ENCODE peak calls at places on chromosomes 5 and 9, in six cellular contexts. M, V, E, G, T and C are unnamed samples. For H3K36me3, the result is how much of the 10 kb centered on the place peaks cover.

GRCh38 chr5:103035701-103036100 is 84.2 kb downstream of the GIN1 start:
- DNase-seq in T (no peak), E (no peak), M (no peak), G (no peak), V (no peak), C (no peak)

GRCh38 chr9:4768681-4769080 is 24.1 kb upstream of the RCL1 start:
- DNase-seq in T (no peak), M (no peak), G (no peak), V (no peak), E (no peak), C (no peak)

GRCh38 chr9:78383130-78383529 is 86.2 kb downstream of the PSAT1 start:
- DNase-seq in E (no peak), M (peak), T (no peak), V (no peak), G (no peak), C (no peak)

GRCh38 chr5:179769276-179769675 is 24.5 kb upstream of the LTC4S start:
- DNase-seq in T (no peak), V (no peak), G (no peak), E (no peak), M (no peak), C (no peak)

GRCh38 chr5:1781107-1781506 is 18.5 kb downstream of the MRPL36 start:
- DNase-seq in M (no peak), T (no peak), G (no peak), V (no peak), E (no peak), C (no peak)

GRCh38 chr9:109775516-109775915 is 4.5 kb upstream of the PALM2AKAP2 start:
- DNase-seq in T (no peak), G (no peak), M (peak), E (no peak), V (no peak), C (no peak)

GRCh38 chr5:142215915-142216681 is 107.5 kb downstream of the NDFIP1 start:
- DNase-seq in M (peak), G (peak), V (peak), T (no peak), E (no peak), C (peak)

GRCh38 chr5:176601901-176602300 is 8.1 kb downstream of the GPRIN1 start:
- DNase-seq in V (no peak), G (no peak), T (no peak), E (no peak), M (no peak), C (no peak)

GRCh38 chr5:39503148-39503547 is 78.4 kb upstream of the DAB2 start:
- DNase-seq in V (peak), E (no peak), G (no peak), T (no peak), M (peak), C (no peak)

GRCh38 chr5:103375356-103375755 is 116.8 kb downstream of the MACIR start:
- DNase-seq in E (no peak), G (no peak), V (no peak), T (no peak), M (peak), C (peak)

GRCh38 chr9:14097215-14097614 is 216.7 kb downstream of the NFIB start:
- DNase-seq in V (peak), T (no peak), G (no peak), E (peak), M (peak), C (peak)

GRCh38 chr5:4027335-4027734 is 431.7 kb downstream of the IRX1 start:
- DNase-seq in M (peak), T (no peak), G (no peak), E (no peak), V (no peak), C (no peak)

GRCh38 chr9:106449528-106449927 is 413.4 kb upstream of the ZNF462 start:
- DNase-seq in T (no peak), G (no peak), M (no peak), V (no peak), E (no peak), C (no peak)

GRCh38 chr5:142014911-142015584 is 2.2 kb upstream of the GNPDA1 start:
- DNase-seq in V (peak), T (no peak), M (peak), G (peak), E (peak), C (peak)

GRCh38 chr9:19552693-19553092 is 143.9 kb downstream of the ACER2 start:
- DNase-seq in E (no peak), T (no peak), M (no peak), V (no peak), G (no peak), C (no peak)

GRCh38 chr9:127815512-127816361 is 13.1 kb downstream of the FPGS start:
- DNase-seq in V (no peak), T (no peak), E (no peak), G (no peak), M (no peak), C (no peak)

GRCh38 chr5:90055831-90056328 is 353.7 kb downstream of the CETN3 start:
- DNase-seq in M (peak), T (no peak), E (peak), G (peak), V (no peak), C (peak)

GRCh38 chr9:123637596-123637939 is 281.6 kb downstream of the CRB2 start:
- DNase-seq in V (no peak), E (no peak), M (peak), T (no peak), G (no peak), C (no peak)

GRCh38 chr9:23630488-23630887 is 195.6 kb downstream of the ELAVL2 start:
- DNase-seq in E (no peak), G (no peak), T (no peak), V (no peak), M (no peak), C (no peak)

GRCh38 chr9:7770102-7770501 is 29.5 kb downstream of the DMAC1 start:
- DNase-seq in G (no peak), E (no peak), T (no peak), M (no peak), V (no peak), C (no peak)

GRCh38 chr9:14286121-14286520 is 27.8 kb downstream of the NFIB start:
- DNase-seq in G (no peak), E (no peak), M (no peak), T (no peak), V (no peak), C (no peak)

GRCh38 chr5:9094582-9094981 is 451.3 kb downstream of the SEMA5A start:
- DNase-seq in M (peak), T (no peak), G (no peak), V (no peak), E (no peak), C (no peak)

GRCh38 chr9:20684865-20685696 is 1.0 kb downstream of the FOCAD start:
- DNase-seq in G (no peak), T (no peak), E (no peak), V (no peak), M (peak), C (no peak)

GRCh38 chr9:128118472-128118857 is 9.1 kb downstream of the PTGES2 start:
- DNase-seq in E (no peak), M (no peak), T (no peak), G (no peak), V (no peak), C (no peak)

GRCh38 chr9:134396258-134396742 is 70.0 kb downstream of the RXRA start:
- DNase-seq in V (no peak), G (no peak), E (no peak), T (peak), M (no peak), C (no peak)

GRCh38 chr5:122924203-122924602 is 78.8 kb downstream of the SNX24 start:
- DNase-seq in V (no peak), M (peak), E (no peak), T (no peak), G (no peak), C (no peak)

GRCh38 chr9:19358691-19359090 is 21.3 kb downstream of the RPS6 start:
- DNase-seq in E (no peak), M (no peak), V (no peak), G (no peak), T (no peak), C (no peak)

GRCh38 chr5:177402271-177403043 is 2.0 kb upstream of the PFN3 start:
- DNase-seq in T (no peak), M (peak), V (peak), G (no peak), E (peak), C (no peak)

GRCh38 chr5:54090495-54091084 is 219.8 kb downstream of the ARL15 start:
- DNase-seq in V (no peak), T (no peak), M (peak), G (no peak), E (peak), C (peak)

GRCh38 chr9:115300896-115301295 is 182.9 kb upstream of the TNC start:
- DNase-seq in V (no peak), G (no peak), E (no peak), M (no peak), T (no peak), C (no peak)

GRCh38 chr5:151449836-151450235 is 2.4 kb downstream of the SLC36A1 start:
- DNase-seq in T (no peak), M (no peak), E (no peak), V (no peak), G (no peak), C (no peak)

GRCh38 chr5:155053482-155053881 is 39.9 kb downstream of the KIF4B start:
- DNase-seq in G (no peak), T (no peak), M (no peak), V (no peak), E (peak), C (no peak)

GRCh38 chr9:114953917-114954316 is 23.5 kb upstream of the TNFSF8 start:
- DNase-seq in G (no peak), E (no peak), T (no peak), M (peak), V (peak), C (peak)

GRCh38 chr9:13520069-13520468 is 240.6 kb upstream of the MPDZ start:
- DNase-seq in T (no peak), M (peak), G (no peak), E (no peak), V (no peak), C (no peak)

GRCh38 chr5:134086943-134087305 is 27.6 kb upstream of the TCF7 start:
- DNase-seq in G (no peak), E (no peak), T (no peak), V (no peak), M (no peak), C (no peak)

GRCh38 chr5:94024625-94025024 is 283.2 kb upstream of the POU5F2 start:
- DNase-seq in T (no peak), G (no peak), M (no peak), V (no peak), E (no peak), C (no peak)

GRCh38 chr5:152547202-152547601 is 142.1 kb upstream of the NMUR2 start:
- DNase-seq in M (no peak), G (no peak), E (no peak), V (no peak), T (no peak), C (no peak)

GRCh38 chr9:85505612-85506011 is 236.1 kb downstream of the AGTPBP1 start:
- DNase-seq in V (no peak), M (no peak), E (no peak), G (no peak), T (no peak), C (no peak)

DNA sequence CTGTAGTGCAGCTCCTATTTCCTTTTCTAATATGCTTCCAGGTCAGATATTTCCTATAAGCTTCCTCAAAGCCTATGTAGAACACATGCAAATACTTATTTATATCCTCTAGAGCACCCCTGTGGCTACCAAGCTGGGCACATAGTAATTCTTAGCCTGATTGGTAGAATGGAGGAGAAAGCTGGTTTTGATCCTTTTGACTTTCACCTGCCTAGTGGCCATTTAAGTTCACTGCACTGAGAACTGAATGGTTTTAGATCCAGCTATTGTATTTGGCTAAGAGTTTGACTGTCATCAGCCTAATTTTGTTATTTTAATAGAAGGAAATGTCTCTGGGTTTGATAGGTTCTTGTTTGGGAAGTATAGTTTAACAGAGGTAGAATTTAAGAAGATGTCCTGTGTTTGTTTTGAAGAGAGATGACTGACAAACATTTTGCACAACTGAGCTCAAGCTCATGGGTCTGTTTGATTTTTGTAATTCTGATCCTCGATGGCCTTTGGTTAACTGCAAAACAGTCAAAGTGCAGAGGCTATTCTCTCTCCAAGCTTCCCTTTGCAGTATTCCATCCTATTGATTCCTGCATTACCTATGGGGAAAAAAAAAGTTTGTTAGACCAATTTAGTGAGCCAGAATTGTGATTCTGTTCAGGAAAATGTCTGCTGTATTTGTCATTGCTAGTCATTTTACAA is 85.4 kb downstream of the KCNN2 start:
- DNase-seq in E (peak), T (no peak), M (no peak), V (no peak), G (no peak), C (no peak)
- TF ChIP-seq CTCF in E (peak), T (peak), M (peak), V (no peak), G (peak), C (peak)

GRCh38 chr9:126471084-126471611 is 142.6 kb upstream of the LMX1B start:
- DNase-seq in M (peak), G (no peak), T (peak), E (no peak), V (peak), C (no peak)
- H3K4me3 ChIP-seq in M (no peak), G (no peak), T (no peak), E (no peak), V (no peak), C (no peak)

DNA sequence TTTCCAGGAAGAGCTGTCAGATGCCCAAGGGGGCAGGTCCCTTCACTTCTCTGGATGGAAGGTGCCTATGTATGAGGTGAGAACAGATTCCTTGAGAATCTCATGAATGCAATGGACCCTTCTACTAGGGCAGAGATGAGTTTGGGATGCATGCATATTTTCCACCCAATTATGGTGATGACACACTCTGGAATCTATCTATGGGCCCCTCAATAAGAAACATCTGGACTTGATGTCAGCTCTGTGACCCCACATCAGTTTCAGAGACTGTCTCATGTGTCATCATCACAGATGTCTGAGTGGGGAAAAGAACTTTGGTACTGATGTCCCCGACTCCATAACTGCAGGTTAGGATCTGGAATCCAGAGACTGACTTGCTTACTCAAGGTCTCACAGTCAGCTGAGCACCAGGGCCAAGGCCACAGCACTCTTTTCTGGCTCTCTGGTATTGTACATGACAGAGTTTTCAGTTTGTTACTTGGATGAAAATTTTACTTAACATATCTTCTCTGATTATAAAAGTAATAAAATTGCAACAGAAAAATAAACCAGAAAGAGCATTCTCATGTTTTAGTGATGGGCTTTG is 177.0 kb downstream of the DCP2 start:
- DNase-seq in E (no peak), G (no peak), T (no peak), M (no peak), V (no peak), C (no peak)
- H3K36me3 ChIP-seq in E (under half), G (under half), T (under half), M (under half), V (under half), C (under half)

DNA sequence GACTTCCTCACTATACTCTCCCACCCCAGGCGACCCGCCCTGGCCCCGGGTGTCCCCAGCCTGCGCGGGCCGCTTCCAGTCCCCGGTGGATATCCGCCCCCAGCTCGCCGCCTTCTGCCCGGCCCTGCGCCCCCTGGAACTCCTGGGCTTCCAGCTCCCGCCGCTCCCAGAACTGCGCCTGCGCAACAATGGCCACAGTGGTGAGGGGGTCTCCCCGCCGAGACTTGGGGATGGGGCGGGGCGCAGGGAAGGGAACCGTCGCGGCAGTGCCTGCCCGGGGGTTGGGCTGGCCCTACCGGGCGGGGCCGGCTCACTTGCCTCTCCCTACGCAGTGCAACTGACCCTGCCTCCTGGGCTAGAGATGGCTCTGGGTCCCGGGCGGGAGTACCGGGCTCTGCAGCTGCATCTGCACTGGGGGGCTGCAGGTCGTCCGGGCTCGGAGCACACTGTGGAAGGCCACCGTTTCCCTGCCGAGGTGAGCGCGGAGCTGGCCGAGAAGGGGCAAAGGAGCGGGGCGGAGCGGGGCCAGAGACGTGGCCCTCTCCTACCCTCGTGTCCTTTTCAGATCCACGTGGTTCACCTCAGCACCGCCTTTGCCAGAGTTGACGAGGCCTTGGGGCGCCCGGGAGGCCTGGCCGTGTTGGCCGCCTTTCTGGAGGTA is 2.1 kb downstream of the CA9 start:
- DNase-seq in E (peak), M (no peak), G (no peak), V (no peak), T (peak), C (no peak)
- TF ChIP-seq CTCF in E (no peak), M (no peak), G (no peak), V (no peak), T (no peak), C (no peak)

GRCh38 chr5:67249590-67249895 is 52.9 kb upstream of the CD180 start:
- DNase-seq in T (no peak), V (no peak), E (no peak), G (no peak), M (no peak), C (no peak)
- H3K4me3 ChIP-seq in T (no peak), V (no peak), E (no peak), G (no peak), M (no peak), C (no peak)

DNA sequence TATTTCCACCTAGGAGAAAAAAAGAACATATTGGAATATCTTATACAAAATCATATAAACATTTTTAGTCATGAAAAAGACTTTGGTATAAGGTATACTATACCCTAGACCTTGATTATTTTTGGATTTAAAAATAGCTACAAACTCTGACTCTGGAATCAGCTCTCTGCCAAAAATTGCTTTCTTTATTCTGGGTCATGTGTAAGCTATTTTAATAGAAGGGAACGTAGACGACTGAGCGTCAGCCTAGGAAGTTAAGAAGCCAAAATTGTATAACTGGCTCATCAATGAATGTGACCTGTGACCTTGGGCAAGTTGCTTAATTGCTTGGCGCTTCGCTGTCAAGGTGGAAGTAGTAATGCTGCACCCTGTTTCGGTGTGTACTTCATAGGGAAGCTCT is 157.1 kb downstream of the PARP8 start:
- DNase-seq in T (no peak), G (no peak), E (no peak), V (no peak), M (no peak), C (no peak)
- H3K36me3 ChIP-seq in T (under half), G (under half), E (under half), V (half or more), M (under half), C (under half)

GRCh38 chr9:96137666-96138429 is 164.1 kb downstream of the HSD17B3 start:
- DNase-seq in T (no peak), G (no peak), E (no peak), M (peak), V (no peak), C (no peak)
- TF ChIP-seq CTCF in T (no peak), G (no peak), E (no peak), M (no peak), V (no peak), C (no peak)

GRCh38 chr5:42948961-42949347 is 91.2 kb downstream of the ANXA2R start:
- DNase-seq in M (no peak), V (no peak), G (no peak), T (no peak), E (no peak), C (no peak)
- H3K4me3 ChIP-seq in M (peak), V (no peak), G (peak), T (no peak), E (no peak), C (no peak)

DNA sequence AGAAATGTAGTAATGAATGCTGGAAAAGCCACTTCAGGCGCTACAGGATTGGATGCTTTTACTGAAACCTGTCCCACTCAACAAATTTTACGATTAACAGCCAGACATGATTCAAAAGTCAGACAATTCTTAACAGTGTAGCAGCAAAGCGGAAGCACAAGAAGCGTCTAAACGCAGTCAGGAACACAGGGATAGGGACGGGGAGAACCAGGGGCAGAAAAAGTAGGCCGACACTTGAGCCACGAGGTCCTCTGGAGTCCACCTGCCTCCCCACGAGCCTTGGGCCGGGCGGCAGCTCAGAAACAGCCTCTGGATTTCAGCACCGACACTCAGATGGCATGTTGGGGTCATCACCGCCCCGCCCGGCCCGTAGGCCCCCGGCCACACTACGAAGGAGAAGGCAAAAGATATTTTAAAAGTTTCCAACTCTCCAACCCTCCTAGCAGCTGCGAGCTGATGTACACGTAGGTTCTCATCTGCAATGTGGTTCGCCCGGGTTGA is 636 bp downstream of the RACK1 start:
- DNase-seq in E (no peak), T (no peak), V (no peak), G (no peak), M (no peak), C (no peak)
- H3K36me3 ChIP-seq in E (half or more), T (under half), V (under half), G (under half), M (under half), C (under half)

GRCh38 chr5:138945421-138946240 is 70.5 kb upstream of the LRRTM2 start:
- DNase-seq in E (peak), T (no peak), V (no peak), G (no peak), M (no peak), C (no peak)
- TF ChIP-seq CTCF in E (peak), T (no peak), V (no peak), G (no peak), M (no peak), C (peak)